ENCODE peak calls at places on chromosomes 1 and 21, in seven cellular contexts. C is tibial artery, V is H1, O is OCI-LY7, U is ELR, X is IMR-90, B is Caco-2. K is an unnamed sample.

GRCh38 chr1:41485605-41486004 is 1.1 kb upstream of the EDN2 start:
- DNase-seq in C (no peak), V (no peak), O (no peak), U (peak; percentile 91), X (peak; percentile 79), B (peak; percentile 51), K (peak; percentile 95)

GRCh38 chr1:21874778-21875547 is 62.1 kb downstream of the HSPG2 start:
- DNase-seq in C (no peak), V (no peak), O (no peak), U (no peak), X (no peak), B (no peak), K (no peak)

GRCh38 chr1:246632584-246633168 is 66.4 kb downstream of the CNST start:
- DNase-seq in C (no peak), V (no peak), O (no peak), U (peak; percentile 92), X (peak; percentile 88), B (no peak), K (peak; percentile 80)

GRCh38 chr1:6889875-6890480 is 104.7 kb downstream of the CAMTA1 start:
- DNase-seq in C (no peak), V (no peak), O (peak; percentile 66), U (peak; percentile 71), X (peak; percentile 68), B (peak; percentile 59), K (no peak)

GRCh38 chr1:230044729-230045128 is 22.3 kb upstream of the GALNT2 start:
- DNase-seq in C (no peak), V (no peak), O (no peak), U (no peak), X (no peak), B (no peak), K (peak; percentile 60)

GRCh38 chr1:2783435-2784397 is 17.8 kb downstream of the TTC34 start:
- DNase-seq in C (no peak), V (no peak), O (no peak), U (no peak), X (no peak), B (peak; percentile 14), K (peak; percentile 68)

GRCh38 chr21:32386195-32386870 is 6.5 kb downstream of the URB1 start:
- DNase-seq in C (peak; percentile 70), V (no peak), O (no peak), U (no peak), X (no peak), B (no peak), K (no peak)

GRCh38 chr1:236686815-236687160 is 489 bp downstream of the ACTN2 start:
- DNase-seq in C (no peak), V (no peak), O (no peak), U (no peak), X (no peak), B (no peak), K (no peak)

GRCh38 chr1:228000836-228001563 is 5.8 kb upstream of the WNT3A start:
- DNase-seq in C (peak; percentile 46), V (no peak), O (no peak), U (no peak), X (no peak), B (no peak), K (peak; percentile 58)

GRCh38 chr1:159076753-159077656 is at the start of gene AIM2:
- DNase-seq in C (no peak), V (no peak), O (peak; percentile 67), U (peak; percentile 82), X (no peak), B (no peak), K (peak; percentile 21)

GRCh38 chr1:216710598-216711333 is 12.5 kb downstream of the ESRRG start:
- DNase-seq in C (no peak), V (no peak), O (no peak), U (no peak), X (no peak), B (no peak), K (no peak)

GRCh38 chr1:88035578-88035977 is 648.5 kb upstream of the PKN2 start:
- DNase-seq in C (no peak), V (no peak), O (no peak), U (no peak), X (no peak), B (no peak), K (no peak)

GRCh38 chr1:17486242-17486641 is 46.8 kb upstream of the RCC2 start:
- DNase-seq in C (no peak), V (no peak), O (no peak), U (no peak), X (no peak), B (no peak), K (no peak)

K was measured in osteoblast.